ENCODE peak calls at places on chromosomes 6 and 20, in four cellular contexts. N is GM23248, J is heart left ventricle, L is pancreas. Y is an unnamed sample. For H3K9me3 and H3K4me1, the result is how much of the 10 kb centered on the place peaks cover.

GRCh38 chr6:9401936-9402335 is 966.6 kb upstream of the SLC35B3 start:
- DNase-seq in J (no peak), N (peak), L (no peak), Y (no peak)

GRCh38 chr6:8672882-8673281 is 237.5 kb upstream of the SLC35B3 start:
- DNase-seq in J (no peak), N (no peak), L (no peak), Y (no peak)

GRCh38 chr20:34037767-34038166 is 44.1 kb downstream of the RALY start:
- DNase-seq in J (no peak), L (no peak), N (peak), Y (no peak)

GRCh38 chr6:38805127-38805655 is 90.1 kb downstream of the DNAH8 start:
- DNase-seq in L (no peak), J (no peak), N (no peak), Y (no peak)

GRCh38 chr6:167405778-167406532 is 81.1 kb downstream of the TTLL2 start:
- DNase-seq in N (no peak), J (no peak), L (no peak), Y (no peak)

GRCh38 chr6:125485757-125486156 is 184.0 kb upstream of the HDDC2 start:
- DNase-seq in N (no peak), J (no peak), L (no peak), Y (no peak)

GRCh38 chr6:32252326-32253009 is 28.6 kb upstream of the NOTCH4 start:
- DNase-seq in L (no peak), N (no peak), J (no peak), Y (no peak)

GRCh38 chr6:82616386-82617028 is 252.9 kb downstream of the TPBG start:
- DNase-seq in J (no peak), N (peak), L (no peak), Y (no peak)

GRCh38 chr6:28264834-28265401 is 2.0 kb upstream of the ZSCAN26 start:
- DNase-seq in L (no peak), J (no peak), N (no peak), Y (no peak)

GRCh38 chr20:19964289-19965263 is 52.6 kb upstream of the NAA20 start:
- DNase-seq in L (peak), N (peak), J (no peak), Y (no peak)

GRCh38 chr6:158366363-158366762 is 54.1 kb downstream of the TULP4 start:
- DNase-seq in J (no peak), L (no peak), N (no peak), Y (no peak)

GRCh38 chr20:32201296-32201976 is 6.1 kb downstream of the PLAGL2 start:
- DNase-seq in J (no peak), L (no peak), N (peak), Y (no peak)

GRCh38 chr6:118353564-118353963 is 194.5 kb upstream of the PLN start:
- DNase-seq in L (no peak), N (no peak), J (no peak), Y (no peak)

GRCh38 chr6:135995160-135995898 is 143.8 kb downstream of the PDE7B start:
- DNase-seq in N (peak), J (no peak), L (no peak), Y (no peak)

GRCh38 chr6:74879970-74880369 is 325.9 kb downstream of the COL12A1 start:
- DNase-seq in L (no peak), J (no peak), N (no peak), Y (no peak)

GRCh38 chr6:2522521-2522920 is 228.2 kb downstream of the MYLK4 start:
- DNase-seq in N (peak), J (no peak), L (no peak), Y (no peak)

GRCh38 chr6:23202207-23202606 is 632.8 kb downstream of the HDGFL1 start:
- DNase-seq in N (no peak), L (no peak), J (no peak), Y (no peak)

GRCh38 chr6:33958208-33958862 is 154.5 kb upstream of the MLN start:
- DNase-seq in N (peak), J (no peak), L (no peak), Y (no peak)

GRCh38 chr6:21970560-21970959 is 326.3 kb downstream of the PRL start:
- DNase-seq in L (no peak), J (no peak), N (no peak), Y (no peak)

GRCh38 chr20:45487231-45487635 is 17.7 kb downstream of the WFDC2 start:
- DNase-seq in J (no peak), L (no peak), N (no peak), Y (no peak)

GRCh38 chr6:132300323-132300949 is 100.8 kb downstream of the MOXD1 start:
- DNase-seq in J (no peak), N (peak), L (no peak), Y (peak)

GRCh38 chr20:59013031-59013951 is 5.9 kb upstream of the TUBB1 start:
- DNase-seq in N (no peak), J (no peak), L (no peak), Y (no peak)

GRCh38 chr20:50804453-50805348 is 9.8 kb downstream of the BCAS4 start:
- DNase-seq in L (no peak), J (no peak), N (no peak), Y (no peak)

GRCh38 chr6:14212632-14213031 is 95.1 kb downstream of the CD83 start:
- DNase-seq in L (no peak), N (no peak), J (no peak), Y (no peak)

GRCh38 chr6:109469591-109470189 is 13.3 kb downstream of the ZBTB24 start:
- DNase-seq in N (no peak), L (no peak), J (no peak), Y (no peak)

GRCh38 chr6:33297956-33298772 is 578 bp downstream of the RGL2 start:
- DNase-seq in N (peak), J (peak), L (peak), Y (no peak)

GRCh38 chr6:135117413-135117968 is 62.9 kb upstream of the HBS1L start:
- DNase-seq in J (no peak), L (no peak), N (no peak), Y (no peak)

GRCh38 chr20:54291339-54292060 is 83.6 kb downstream of the PFDN4 start:
- DNase-seq in J (no peak), N (no peak), L (no peak), Y (no peak)

GRCh38 chr6:166782541-166782940 is 155.5 kb upstream of the RPS6KA2 start:
- DNase-seq in J (no peak), L (no peak), N (no peak), Y (no peak)

GRCh38 chr6:15260099-15260821 is 14.4 kb downstream of the JARID2 start:
- DNase-seq in J (no peak), L (no peak), N (peak), Y (no peak)

GRCh38 chr6:37182736-37183590 is 13.0 kb downstream of the PIM1 start:
- DNase-seq in L (no peak), J (no peak), N (no peak), Y (no peak)

GRCh38 chr6:45736134-45736533 is 279.5 kb downstream of the CLIC5 start:
- DNase-seq in L (no peak), J (no peak), N (no peak), Y (no peak)

GRCh38 chr6:158051968-158052367 is 70.3 kb downstream of the SYNJ2 start:
- DNase-seq in N (no peak), L (no peak), J (no peak), Y (no peak)

GRCh38 chr20:19211252-19211651 is 1.2 kb upstream of the SLC24A3 start:
- DNase-seq in L (no peak), N (no peak), J (no peak), Y (no peak)

GRCh38 chr6:53410508-53411258 is 61.9 kb upstream of the ELOVL5 start:
- DNase-seq in N (peak), J (peak), L (peak), Y (peak)

GRCh38 chr6:108714012-108714773 is 134.0 kb upstream of the ARMC2 start:
- DNase-seq in L (no peak), J (peak), N (peak), Y (no peak)

GRCh38 chr6:37624606-37625574 is 72.8 kb downstream of the MDGA1 start:
- DNase-seq in J (peak), N (peak), L (peak), Y (no peak)

GRCh38 chr20:90651-91050 is 3.2 kb downstream of the DEFB125 start:
- DNase-seq in N (peak), L (no peak), J (no peak), Y (no peak)

DNA sequence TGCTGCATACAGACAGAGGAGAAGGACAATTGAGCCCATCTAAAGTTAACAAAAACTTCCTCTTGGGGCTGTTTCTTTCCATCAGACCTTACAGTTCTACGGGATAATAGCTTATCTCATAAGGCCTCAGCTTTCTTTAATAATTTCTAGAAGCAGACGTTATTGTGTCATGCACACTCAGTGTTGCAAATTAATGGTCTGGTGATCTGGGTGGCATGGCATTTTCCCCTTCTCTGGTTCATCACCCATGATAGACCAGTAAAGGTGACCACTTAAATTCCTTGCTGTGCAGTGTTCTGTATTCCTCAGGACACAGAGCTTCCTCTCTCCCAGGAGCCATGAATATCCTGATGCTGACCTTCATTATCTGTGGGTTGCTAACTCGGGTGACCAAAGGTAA is at the start of gene DEFB125:
- DNase-seq in N (no peak), L (no peak), J (no peak), Y (no peak)
- H3K9me3 ChIP-seq in N (under half), L (under half), J (under half), Y (under half)

GRCh38 chr20:22577515-22578220 is 6.7 kb downstream of the FOXA2 start:
- DNase-seq in J (no peak), N (no peak), L (peak), Y (no peak)
- H3K4me1 ChIP-seq in J (under half), N (under half), L (under half), Y (under half)

GRCh38 chr6:124226396-124226795 is 422.7 kb downstream of the NKAIN2 start:
- DNase-seq in N (no peak), L (no peak), J (no peak), Y (no peak)

GRCh38 chr6:124223596-124223995 is 419.9 kb downstream of the NKAIN2 start:
- DNase-seq in L (no peak), N (no peak), J (no peak), Y (no peak)
- H3K27ac ChIP-seq in L (no peak), N (no peak), J (no peak), Y (no peak)

DNA sequence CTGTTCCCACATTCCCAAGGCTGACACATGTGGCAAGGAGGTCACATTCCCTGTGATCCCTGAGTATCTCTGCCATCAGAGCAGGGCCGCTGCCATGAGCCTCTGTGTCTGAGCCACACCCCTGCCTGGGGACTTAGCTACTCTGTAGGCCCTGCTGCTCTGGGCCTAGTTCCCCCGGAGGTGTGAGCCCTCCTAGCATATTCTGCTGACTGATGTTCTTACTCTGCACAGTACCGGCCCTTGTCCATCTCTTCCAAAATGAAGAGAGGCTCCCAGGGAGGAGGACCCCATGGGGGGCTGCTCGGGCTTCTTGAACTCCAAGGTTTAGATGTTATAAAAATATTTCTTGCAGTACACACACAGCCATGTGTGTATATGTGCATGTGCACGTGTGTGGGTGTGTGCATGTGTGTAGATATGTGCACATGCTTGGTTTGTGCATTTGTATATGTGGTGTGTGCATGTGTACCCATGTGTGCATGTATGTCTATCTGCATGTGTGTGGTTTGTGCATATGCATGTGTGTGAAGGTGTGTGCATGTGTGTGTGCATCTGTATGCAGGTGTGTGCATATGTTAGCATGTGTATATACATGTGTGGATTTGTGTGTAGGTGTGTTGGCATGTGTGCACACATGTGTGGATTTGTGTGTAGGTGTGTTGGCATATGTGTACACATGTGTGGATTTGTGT is 101.2 kb downstream of the ERMARD start:
- DNase-seq in L (no peak), J (no peak), N (no peak), Y (no peak)
- H3K9me3 ChIP-seq in L (under half), J (under half), N (under half), Y (under half)

GRCh38 chr6:44085219-44085618 is 42.0 kb downstream of the MRPL14 start:
- DNase-seq in J (no peak), N (no peak), L (no peak), Y (no peak)
- H3K4me1 ChIP-seq in J (under half), N (under half), L (under half), Y (under half)

DNA sequence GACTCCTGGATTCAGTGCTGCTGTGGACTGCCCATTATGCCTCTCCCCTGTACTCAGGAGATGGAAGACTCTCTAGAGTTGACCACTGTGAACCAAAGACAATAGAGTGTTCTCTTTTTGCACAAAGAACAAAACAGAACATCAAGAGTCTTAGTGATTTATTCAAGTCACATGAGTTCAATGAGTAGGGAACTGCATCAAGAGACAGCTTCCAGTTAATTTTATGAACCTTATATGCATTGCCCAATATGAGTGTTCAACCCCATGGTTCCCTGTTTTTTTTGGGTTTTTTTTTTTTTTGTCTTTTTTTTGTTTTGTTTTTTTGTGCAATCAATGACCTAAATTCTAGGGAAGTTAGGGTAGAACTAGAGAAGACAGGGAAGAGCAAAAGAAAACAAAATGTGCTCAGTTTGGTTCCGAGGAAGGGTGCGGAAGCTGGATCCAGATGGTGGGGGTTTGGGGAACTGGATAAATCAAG is 224.3 kb downstream of the MAFB start:
- DNase-seq in N (no peak), J (no peak), L (no peak), Y (no peak)
- H3K27ac ChIP-seq in N (no peak), J (no peak), L (no peak), Y (no peak)

DNA sequence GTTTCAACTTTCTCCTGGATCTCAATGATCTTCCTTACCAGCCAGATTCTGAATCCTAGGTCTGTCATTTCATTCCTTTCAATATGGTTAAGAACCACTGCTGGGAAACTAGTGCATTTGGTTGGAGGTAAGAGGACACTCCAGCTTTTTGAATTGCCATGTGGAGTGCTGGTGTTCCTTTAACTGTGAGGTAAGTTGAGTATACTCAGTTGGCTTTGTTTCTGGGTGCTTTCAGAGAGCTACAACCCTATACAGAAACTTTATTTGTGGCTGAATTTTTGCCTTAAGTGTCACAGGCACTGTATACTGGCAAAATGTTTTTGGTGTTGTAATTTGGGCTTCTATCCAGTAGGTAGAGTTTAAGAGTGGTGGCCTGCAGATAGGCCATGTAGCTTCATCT is 175.8 kb downstream of the TBC1D32 start:
- DNase-seq in J (no peak), N (peak), L (no peak), Y (no peak)
- H3K9me3 ChIP-seq in J (under half), N (under half), L (under half), Y (under half)

GRCh38 chr20:43667341-43668132 is 623 bp downstream of the MYBL2 start:
- DNase-seq in N (peak), L (no peak), J (no peak), Y (no peak)

GRCh38 chr20:43665466-43666176 is 1.3 kb upstream of the MYBL2 start:
- DNase-seq in N (no peak), L (no peak), J (no peak), Y (no peak)

GRCh38 chr20:43669332-43669731 is 2.4 kb downstream of the MYBL2 start:
- DNase-seq in N (peak), L (no peak), J (no peak), Y (no peak)

GRCh38 chr20:43662943-43663655 is 3.8 kb upstream of the MYBL2 start:
- DNase-seq in J (no peak), N (peak), L (no peak), Y (no peak)

GRCh38 chr20:43666376-43667328 is at the start of gene MYBL2:
- DNase-seq in L (peak), J (peak), N (peak), Y (no peak)
- H3K4me1 ChIP-seq in L (under half), J (under half), N (under half), Y (under half)

GRCh38 chr20:397432-398237 is 10.5 kb upstream of the RBCK1 start:
- DNase-seq in L (no peak), N (no peak), J (no peak), Y (no peak)
- H3K27ac ChIP-seq in L (no peak), N (no peak), J (no peak), Y (no peak)

Y was measured in iPS DF 6.9.